ENCODE peak calls at places on chromosomes 6 and 20, in seven cellular contexts. Z, B, X, P, Y, M and G are unnamed samples.

GRCh38 chr6:30557683-30557981 is 537 bp downstream of the PRR3 start:
- DNase-seq in P (peak; percentile 24), Z (no peak), Y (no peak), B (no peak), M (no peak), X (no peak), G (no peak)

GRCh38 chr6:43013020-43013842 is 515 bp downstream of the MEA1 start:
- DNase-seq in Y (no peak), Z (no peak), P (no peak), B (no peak), X (peak; percentile 21), M (no peak), G (peak; percentile 20)

GRCh38 chr6:100620085-100620484 is 155.4 kb upstream of the SIM1 start:
- DNase-seq in B (no peak), M (no peak), Z (no peak), X (peak; percentile 94), Y (no peak), P (no peak), G (no peak)

GRCh38 chr20:25248501-25249172 is 752 bp downstream of the PYGB start:
- DNase-seq in X (peak; percentile 37), B (peak; percentile 74), M (no peak), P (no peak), Y (no peak), Z (peak; percentile 50), G (peak; percentile 50)

GRCh38 chr20:44523746-44524145 is 1.9 kb upstream of the SERINC3 start:
- DNase-seq in Y (no peak), X (no peak), M (no peak), B (no peak), Z (no peak), P (no peak), G (no peak)

GRCh38 chr6:143545976-143546547 is 34.5 kb upstream of the FUCA2 start:
- DNase-seq in Z (no peak), B (no peak), Y (no peak), P (no peak), X (peak; percentile 59), M (no peak), G (no peak)

GRCh38 chr20:50710492-50711063 is 19.2 kb upstream of the RIPOR3 start:
- DNase-seq in M (no peak), X (peak; percentile 45), P (no peak), Z (no peak), B (no peak), Y (no peak), G (peak; percentile 49)

GRCh38 chr6:44431118-44431725 is 43.7 kb downstream of the CDC5L start:
- DNase-seq in B (no peak), X (peak; percentile 73), Y (peak; percentile 28), M (no peak), Z (peak; percentile 19), P (peak; percentile 45), G (peak; percentile 44)

GRCh38 chr20:2386516-2387179 is 5.9 kb downstream of the TGM6 start:
- DNase-seq in P (no peak), Z (no peak), B (no peak), X (peak; percentile 38), M (no peak), Y (no peak), G (no peak)

GRCh38 chr20:37901667-37902503 is 1.0 kb upstream of the VSTM2L start:
- DNase-seq in X (peak; percentile 60), Y (peak; percentile 26), B (no peak), P (peak; percentile 4), M (no peak), Z (peak; percentile 77), G (peak; percentile 27)

GRCh38 chr6:55825402-55826051 is 49.9 kb downstream of the BMP5 start:
- DNase-seq in M (no peak), Y (no peak), X (peak; percentile 78), Z (no peak), P (no peak), B (no peak), G (no peak)

GRCh38 chr6:10315034-10315433 is 99.8 kb downstream of the TFAP2A start:
- DNase-seq in M (no peak), Z (no peak), P (no peak), B (no peak), X (no peak), Y (no peak), G (no peak)

GRCh38 chr20:37927410-37928048 is 24.6 kb downstream of the VSTM2L start:
- DNase-seq in X (no peak), Y (no peak), B (no peak), M (no peak), Z (no peak), P (no peak), G (no peak)

GRCh38 chr6:20353134-20353533 is 48.5 kb upstream of the E2F3 start:
- DNase-seq in Y (no peak), P (no peak), M (no peak), B (no peak), Z (no peak), X (no peak), G (no peak)

GRCh38 chr6:159117031-159117430 is 52.2 kb upstream of the FNDC1 start:
- DNase-seq in P (no peak), Z (no peak), X (peak; percentile 28), B (peak; percentile 80), M (no peak), Y (no peak), G (peak; percentile 36)

GRCh38 chr6:12354499-12354898 is 64.3 kb downstream of the EDN1 start:
- DNase-seq in M (no peak), Y (no peak), B (no peak), X (peak; percentile 47), Z (no peak), P (no peak), G (peak; percentile 62)

DNA sequence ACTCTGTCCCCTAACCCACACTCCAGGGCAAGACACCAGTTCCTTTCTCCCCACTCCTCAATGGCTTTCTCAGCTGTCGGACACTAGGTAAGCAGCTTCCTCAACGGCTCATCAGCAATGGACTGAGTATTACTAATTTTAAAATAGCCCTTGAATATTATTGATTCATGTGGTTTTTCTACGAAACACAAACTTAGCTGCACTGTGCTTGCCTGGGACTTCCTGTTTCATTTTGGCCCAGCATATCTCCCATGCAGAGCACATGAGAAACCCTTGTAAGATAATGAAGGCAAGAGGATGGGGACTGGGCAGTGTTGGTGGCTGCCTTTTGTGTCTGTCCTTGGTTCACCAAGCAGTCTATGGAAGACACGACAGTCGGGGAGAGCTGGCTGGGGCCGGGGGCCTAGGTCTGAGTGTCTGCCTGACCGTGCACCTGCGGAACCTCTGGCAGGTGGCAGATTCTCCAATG is 48.9 kb downstream of the RNASET2 start:
- DNase-seq in X (no peak), M (peak; percentile 74), P (no peak), Y (no peak), B (no peak), Z (no peak), G (no peak)
- TF ChIP-seq POLR2A in X (no peak), M (no peak), P (no peak), Y (no peak), B (no peak), Z (no peak), G (no peak)

GRCh38 chr20:5784735-5785134 is 34.5 kb downstream of the SHLD1 start:
- DNase-seq in B (no peak), Z (no peak), X (no peak), Y (no peak), M (no peak), P (no peak), G (peak; percentile 77)
- H3K27ac ChIP-seq in B (no peak overlapping the region), Z (peak overlapping the region; percentile 74), X (no peak overlapping the region), Y (no peak overlapping the region), M (no peak overlapping the region), P (no peak overlapping the region), G (peak overlapping the region; percentile 76)

DNA sequence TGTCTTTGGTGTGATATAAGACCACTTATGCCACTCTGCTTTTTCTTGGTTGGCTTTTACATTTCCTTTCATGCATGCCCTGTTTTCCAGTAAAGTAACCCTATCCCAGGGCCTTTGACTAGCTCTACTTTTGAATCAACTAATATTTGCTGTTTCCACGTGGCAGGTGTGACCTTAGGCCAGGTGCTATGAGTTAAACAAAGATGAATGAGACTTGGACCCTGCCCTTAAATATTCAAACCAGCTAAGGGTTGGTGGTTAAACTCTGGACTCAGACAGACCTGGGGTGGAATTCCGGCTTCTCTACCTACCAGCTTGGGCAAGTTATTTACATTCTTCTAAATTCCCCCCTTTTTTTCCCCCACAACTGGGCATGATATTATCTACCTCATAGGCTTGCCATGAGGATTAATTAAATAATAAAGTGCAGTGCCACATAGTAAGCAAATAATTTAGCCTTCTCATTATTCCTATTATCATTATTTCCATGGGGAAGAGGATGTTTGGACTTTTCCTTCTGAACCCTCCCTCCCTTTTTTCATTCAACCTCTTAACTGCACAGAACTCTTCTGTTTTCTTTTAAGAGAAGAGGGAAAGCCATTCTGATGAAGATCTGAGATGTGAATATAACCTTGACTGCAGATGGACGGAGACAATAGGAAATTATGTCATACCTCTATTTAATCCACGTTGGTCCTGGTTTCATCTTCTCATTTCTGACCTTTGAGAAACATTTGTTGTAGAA is 143.6 kb upstream of the TNFAIP3 start:
- DNase-seq in X (no peak), B (no peak), Y (no peak), Z (no peak), M (no peak), P (no peak), G (no peak)
- TF ChIP-seq POLR2A in X (no peak), B (no peak), Y (no peak), Z (no peak), M (no peak), P (no peak), G (no peak)

GRCh38 chr20:32777177-32777956 is 15.2 kb downstream of the DNMT3B start:
- DNase-seq in Z (no peak), Y (no peak), M (no peak), B (no peak), X (no peak), P (no peak), G (peak; percentile 86)

GRCh38 chr20:32780278-32780677 is 18.1 kb downstream of the DNMT3B start:
- DNase-seq in B (no peak), X (no peak), M (no peak), Z (no peak), Y (no peak), P (no peak), G (no peak)

GRCh38 chr20:32780749-32781402 is 18.7 kb downstream of the DNMT3B start:
- DNase-seq in P (no peak), M (no peak), Y (no peak), Z (no peak), B (no peak), X (no peak), G (no peak)

GRCh38 chr20:32775240-32775991 is 13.2 kb downstream of the DNMT3B start:
- DNase-seq in P (no peak), Z (no peak), B (no peak), Y (no peak), X (no peak), M (no peak), G (no peak)

GRCh38 chr20:32779500-32780215 is 17.5 kb downstream of the DNMT3B start:
- DNase-seq in B (no peak), Y (no peak), Z (no peak), P (no peak), M (no peak), X (no peak), G (no peak)
- H3K27ac ChIP-seq in B (no peak overlapping the region), Y (no peak overlapping the region), Z (no peak overlapping the region), P (no peak overlapping the region), M (no peak overlapping the region), X (no peak overlapping the region), G (no peak overlapping the region)